ENCODE peak calls at places on chromosome 19, in nine cellular contexts. X is Right ventricle myocardium superior; L is stimulated activated CD8-positive, alpha-beta memory T cell treated with anti-CD3 and anti-CD28 coated beads, Interleukin-4, amount 100 ng/mL, for 1 hour; I is amygdala; C is SW480; V is activated CD8-positive, alpha-beta T cell treated with anti-CD3 and anti-CD28 coated beads, Interleukin-2, amount 10 ng/mL, durations not matched to agents 7 days and 5 days; E is T-helper 2 cell; G is ovary; P is DMS53. U is an unnamed sample.

GRCh38 chr19:53977429-53977990 is 13.9 kb upstream of the CACNG6 start:
- DNase-seq in I (peak), V (peak), L (peak), C (peak), E (peak), X (peak), P (peak), G (peak), U (peak)

GRCh38 chr19:38731654-38732301 is 12.5 kb downstream of the CAPN12 start:
- DNase-seq in P (peak), G (no peak), X (no peak), I (no peak), E (no peak), L (no peak), C (no peak), V (no peak), U (peak)

GRCh38 chr19:36377541-36378178 is 1.3 kb downstream of the ZFP14 start:
- DNase-seq in G (no peak), P (no peak), V (no peak), L (no peak), I (no peak), X (no peak), E (no peak), C (no peak), U (no peak)

GRCh38 chr19:18845961-18846360 is 14.2 kb downstream of the UPF1 start:
- DNase-seq in I (no peak), C (no peak), V (no peak), E (no peak), G (peak), X (no peak), L (no peak), P (no peak), U (no peak)

GRCh38 chr19:4077800-4078683 is 11.3 kb upstream of the ZBTB7A start:
- DNase-seq in E (no peak), P (peak), I (no peak), V (peak), G (peak), X (peak), C (no peak), L (no peak), U (no peak)

GRCh38 chr19:42201489-42202289 is 15.8 kb downstream of the DEDD2 start:
- DNase-seq in I (peak), P (no peak), V (peak), G (no peak), C (no peak), E (peak), L (no peak), X (peak), U (peak)

GRCh38 chr19:23436318-23436717 is 41.0 kb upstream of the ZNF91 start:
- DNase-seq in P (peak), L (no peak), V (no peak), G (no peak), E (no peak), C (no peak), I (no peak), X (no peak), U (no peak)

GRCh38 chr19:54556194-54556593 is 17.4 kb upstream of the LILRA2 start:
- DNase-seq in G (no peak), V (no peak), P (no peak), C (no peak), I (no peak), L (no peak), X (no peak), E (no peak), U (no peak)

GRCh38 chr19:51431124-51431523 is 13.7 kb upstream of the SIGLEC10 start:
- DNase-seq in E (no peak), C (no peak), P (no peak), I (no peak), L (no peak), V (no peak), G (no peak), X (no peak), U (no peak)

GRCh38 chr19:17348700-17349099 is 11.3 kb downstream of the GTPBP3 start:
- DNase-seq in L (no peak), P (peak), I (peak), G (no peak), X (peak), C (peak), V (no peak), E (no peak), U (peak)

GRCh38 chr19:43699506-43700367 is 16.1 kb upstream of the IRGC start:
- DNase-seq in P (peak), I (peak), G (peak), X (peak), C (no peak), L (no peak), E (no peak), V (peak), U (no peak)

GRCh38 chr19:4278926-4279529 is at the start of gene SHD:
- DNase-seq in P (no peak), E (no peak), L (no peak), I (no peak), X (no peak), V (no peak), G (no peak), C (no peak), U (no peak)

GRCh38 chr19:10420444-10421239 is at the start of gene PDE4A:
- DNase-seq in V (peak), I (no peak), P (peak), G (no peak), E (peak), X (no peak), C (peak), L (no peak), U (no peak)

GRCh38 chr19:4098493-4098892 is 25.4 kb downstream of the MAP2K2 start:
- DNase-seq in V (no peak), P (no peak), C (no peak), G (no peak), X (peak), I (peak), E (no peak), L (no peak), U (no peak)

GRCh38 chr19:48986211-48986610 is 6.9 kb downstream of the GYS1 start:
- DNase-seq in G (no peak), X (no peak), L (no peak), C (no peak), E (no peak), I (no peak), V (no peak), P (no peak), U (no peak)

GRCh38 chr19:42512743-42513304 is 15.5 kb downstream of the CEACAM1 start:
- DNase-seq in E (no peak), X (no peak), L (no peak), P (no peak), I (no peak), G (no peak), V (no peak), C (no peak), U (no peak)

GRCh38 chr19:5539431-5539833 is 28.3 kb downstream of the TINCR start:
- DNase-seq in P (no peak), C (no peak), E (no peak), L (no peak), V (no peak), X (peak), G (no peak), I (peak), U (no peak)

GRCh38 chr19:10936661-10937084 is 8.1 kb downstream of the TIMM29 start:
- DNase-seq in E (no peak), L (no peak), X (no peak), V (peak), C (peak), P (peak), G (peak), I (peak), U (no peak)

GRCh38 chr19:1259206-1259872 is 9.8 kb upstream of the CIRBP start:
- DNase-seq in L (peak), E (peak), V (peak), P (peak), I (peak), X (peak), G (peak), C (peak), U (peak)

GRCh38 chr19:54179921-54180452 is 7.0 kb upstream of the TMC4 start:
- DNase-seq in I (peak), C (no peak), P (peak), L (no peak), G (no peak), V (no peak), X (no peak), E (no peak), U (no peak)

GRCh38 chr19:1624458-1624857 is 19.2 kb upstream of the UQCR11 start:
- DNase-seq in X (peak), P (peak), G (no peak), C (no peak), I (peak), L (no peak), V (peak), E (peak), U (peak)

GRCh38 chr19:10258080-10258710 is 6.2 kb downstream of the MRPL4 start:
- DNase-seq in G (no peak), L (no peak), E (no peak), P (no peak), X (no peak), C (no peak), V (no peak), I (no peak), U (no peak)

GRCh38 chr19:53993448-53993847 is 2.0 kb downstream of the CACNG6 start:
- DNase-seq in P (no peak), V (no peak), L (no peak), G (no peak), C (no peak), X (no peak), E (no peak), I (no peak), U (no peak)

GRCh38 chr19:8585894-8586750 is 8.9 kb upstream of the MYO1F start:
- DNase-seq in L (peak), E (peak), C (peak), I (no peak), X (peak), V (peak), P (peak), G (no peak), U (peak)